ENCODE peak calls at places on chromosome 11, in five cellular contexts. E is mammary epithelial cell, N is GM10248, Q is neural crest cell, H is body of pancreas. J is an unnamed sample.
A peak's percentile ranks its signal among the peaks of the same experiment; 100 is the strongest.

GRCh38 chr11:110091995-110092576 is 1.1 kb upstream of the ZC3H12C start:
- DNase-seq in N (no peak), Q (no peak), E (no peak), H (no peak), J (no peak)

GRCh38 chr11:71112454-71112853 is 139.9 kb downstream of the SHANK2 start:
- DNase-seq in E (no peak), H (no peak), N (no peak), Q (no peak), J (no peak)

GRCh38 chr11:78270993-78271392 is 82.3 kb downstream of the USP35 start:
- DNase-seq in H (no peak), Q (no peak), E (no peak), N (no peak), J (no peak)

GRCh38 chr11:86676533-86677154 is 4.2 kb upstream of the ME3 start:
- DNase-seq in E (no peak), N (peak; percentile 13), Q (no peak), H (no peak), J (no peak)

GRCh38 chr11:46248270-46249102 is 29.0 kb upstream of the CREB3L1 start:
- DNase-seq in E (peak; percentile 91), Q (no peak), H (no peak), N (no peak), J (no peak)

GRCh38 chr11:76744186-76745058 is 38.7 kb upstream of the TSKU start:
- DNase-seq in H (peak; percentile 33), N (no peak), E (no peak), Q (no peak), J (no peak)

GRCh38 chr11:111137846-111138245 is 107.7 kb upstream of the POU2AF2 start:
- DNase-seq in Q (no peak), H (no peak), N (no peak), E (no peak), J (no peak)

GRCh38 chr11:19393941-19394340 is 153.2 kb upstream of the E2F8 start:
- DNase-seq in Q (no peak), N (no peak), E (no peak), H (peak; percentile 8), J (no peak)

GRCh38 chr11:20754957-20755356 is 85.6 kb downstream of the NELL1 start:
- DNase-seq in H (no peak), Q (no peak), E (peak; percentile 16), N (no peak), J (no peak)

GRCh38 chr11:93895106-93895862 is 44.9 kb upstream of the VSTM5 start:
- DNase-seq in H (peak; percentile 36), N (no peak), Q (peak; percentile 16), E (peak; percentile 48), J (peak; percentile 20)

GRCh38 chr11:8779732-8780131 is 97.1 kb downstream of the RPL27A start:
- DNase-seq in Q (no peak), E (no peak), H (no peak), N (no peak), J (no peak)

GRCh38 chr11:45930031-45930794 is 7.8 kb downstream of the LARGE2 start:
- DNase-seq in Q (no peak), E (peak; percentile 36), N (peak; percentile 91), H (peak; percentile 76), J (peak; percentile 52)

GRCh38 chr11:1888811-1889526 is 2.7 kb downstream of the PRR33 start:
- DNase-seq in E (no peak), N (no peak), Q (no peak), H (peak; percentile 31), J (peak; percentile 88)

GRCh38 chr11:66371627-66372415 is at the start of gene SLC29A2:
- DNase-seq in E (peak; percentile 73), N (peak; percentile 92), H (peak; percentile 88), Q (peak; percentile 75), J (peak; percentile 91)

GRCh38 chr11:77071077-77071476 is 4.3 kb downstream of the CAPN5 start:
- DNase-seq in H (no peak), E (no peak), Q (no peak), N (no peak), J (no peak)

GRCh38 chr11:47398011-47398410 is 10.4 kb upstream of the SLC39A13 start:
- DNase-seq in Q (no peak), H (no peak), N (no peak), E (no peak), J (no peak)

GRCh38 chr11:10657308-10658271 is 36.0 kb downstream of the IRAG1 start:
- DNase-seq in N (peak; percentile 61), Q (no peak), E (peak; percentile 22), H (no peak), J (peak; percentile 35)

GRCh38 chr11:118171274-118172062 is 5.0 kb downstream of the SCN2B start:
- DNase-seq in N (peak; percentile 88), Q (peak; percentile 85), E (peak; percentile 37), H (peak; percentile 74), J (peak; percentile 84)

GRCh38 chr11:2892215-2893020 is 6.8 kb upstream of the CDKN1C start:
- DNase-seq in H (no peak), E (no peak), N (peak; percentile 80), Q (peak; percentile 69), J (peak; percentile 84)

GRCh38 chr11:2891291-2891690 is 5.7 kb upstream of the CDKN1C start:
- DNase-seq in Q (no peak), N (no peak), E (no peak), H (no peak), J (peak; percentile 68)

GRCh38 chr11:2891901-2892214 is 6.3 kb upstream of the CDKN1C start:
- DNase-seq in H (peak; percentile 72), E (no peak), Q (no peak), N (no peak), J (no peak)

GRCh38 chr11:2893935-2894334 is 8.4 kb upstream of the CDKN1C start:
- DNase-seq in N (no peak), E (no peak), Q (no peak), H (no peak), J (no peak)

DNA sequence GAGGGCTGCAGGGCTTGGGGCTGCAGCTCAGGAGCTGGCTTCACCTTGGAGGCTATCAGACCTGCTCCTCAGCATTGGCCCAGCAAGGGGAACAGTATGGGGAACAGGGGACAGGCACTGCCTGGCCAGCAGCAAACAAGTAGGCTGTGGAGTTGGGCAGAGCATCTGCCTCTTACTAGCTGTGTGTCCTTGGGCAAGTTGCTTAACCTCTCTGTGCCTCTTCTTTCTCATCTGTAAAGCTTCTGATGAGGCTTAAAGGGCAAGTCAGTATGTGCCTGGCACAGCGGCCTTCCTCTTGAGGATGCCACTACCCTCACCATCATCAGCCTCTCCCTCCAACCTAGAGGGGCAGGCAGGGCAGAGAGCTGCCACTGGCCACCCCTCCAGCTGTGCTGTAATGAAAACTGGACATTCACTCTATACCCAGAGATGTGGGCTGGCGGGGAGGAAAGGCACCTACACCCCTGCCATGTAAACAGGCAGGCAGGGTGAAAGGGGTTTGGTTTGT is 7.5 kb upstream of the CDKN1C start:
- DNase-seq in H (no peak), N (no peak), E (no peak), Q (no peak), J (no peak)
- TF ChIP-seq CTCF in H (no peak), N (peak; percentile 37), E (no peak), Q (no peak), J (no peak)

GRCh38 chr11:23749762-23750430 is 747.0 kb upstream of the LUZP2 start:
- DNase-seq in H (no peak), Q (no peak), E (no peak), N (no peak), J (no peak)
- TF ChIP-seq CTCF in H (no peak), Q (no peak), E (no peak), N (no peak), J (no peak)

DNA sequence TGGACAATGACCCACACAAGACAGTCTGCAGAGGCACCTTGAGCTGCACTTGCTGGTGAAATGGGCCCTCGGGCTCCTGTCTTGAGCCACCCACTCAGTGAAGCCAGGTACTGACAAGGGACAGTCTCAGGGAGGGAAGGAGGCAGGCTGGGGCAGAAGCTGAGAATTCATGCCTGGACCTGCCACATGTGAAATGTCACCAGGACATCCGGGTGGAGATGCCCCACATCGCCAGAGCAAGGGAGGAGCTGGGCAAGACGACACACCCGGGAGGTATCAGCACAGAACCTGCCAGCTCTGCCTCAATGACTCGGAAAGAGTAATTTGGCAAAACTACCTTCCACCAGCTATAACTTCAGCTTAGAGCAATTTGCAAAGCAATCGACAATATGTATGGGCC is 23.5 kb downstream of the CPT1A start:
- DNase-seq in N (no peak), Q (no peak), H (no peak), E (peak; percentile 61), J (no peak)
- TF ChIP-seq CTCF in N (no peak), Q (no peak), H (no peak), E (no peak), J (no peak)

GRCh38 chr11:34887260-34887659 is 28.9 kb downstream of the APIP start:
- DNase-seq in H (no peak), Q (no peak), E (no peak), N (no peak), J (no peak)

GRCh38 chr11:34891611-34892010 is 24.6 kb downstream of the APIP start:
- DNase-seq in H (no peak), E (no peak), Q (no peak), N (no peak), J (no peak)

GRCh38 chr11:34886609-34887008 is 29.6 kb downstream of the APIP start:
- DNase-seq in E (no peak), H (no peak), N (no peak), Q (no peak), J (no peak)

GRCh38 chr11:34890089-34890488 is 26.1 kb downstream of the APIP start:
- DNase-seq in H (no peak), N (no peak), E (no peak), Q (no peak), J (no peak)

GRCh38 chr11:34890812-34891211 is 25.4 kb downstream of the APIP start:
- DNase-seq in Q (no peak), E (peak; percentile 21), N (peak; percentile 21), H (no peak), J (no peak)
- TF ChIP-seq CTCF in Q (peak; percentile 70), E (peak; percentile 54), N (peak; percentile 39), H (peak; percentile 73), J (peak; percentile 39)